ENCODE peak calls at places on chromosomes 1 and 21, in eight cellular contexts. One of them, this sample, is unnamed. For H4K20me1, the result is how much of the 10 kb centered on the place peaks cover.

GRCh38 chr21:35428927-35429326 is 379.8 kb upstream of the RUNX1 start:
- DNase-seq in H9: no peak
- DNase-seq in hepatocyte: no peak
- DNase-seq in fibroblast of lung: no peak
- DNase-seq in HCT116: no peak
- DNase-seq in PC-3: no peak
- DNase-seq in PC-9: no peak
- DNase-seq in astrocyte: no peak
- DNase-seq in this sample: no peak

GRCh38 chr1:71224958-71225357 is 144.1 kb upstream of the ZRANB2 start:
- DNase-seq in H9: no peak
- DNase-seq in hepatocyte: no peak
- DNase-seq in PC-3: no peak
- DNase-seq in HCT116: no peak
- DNase-seq in astrocyte: no peak
- DNase-seq in PC-9: no peak
- DNase-seq in fibroblast of lung: no peak
- DNase-seq in this sample: no peak

GRCh38 chr1:25590096-25590824 is 26.3 kb upstream of the MAN1C1 start:
- DNase-seq in PC-9: no peak
- DNase-seq in fibroblast of lung: no peak
- DNase-seq in astrocyte: no peak
- DNase-seq in H9: no peak
- DNase-seq in hepatocyte: peak
- DNase-seq in PC-3: no peak
- DNase-seq in HCT116: no peak
- DNase-seq in this sample: peak

GRCh38 chr1:204457665-204458064 is 36.9 kb downstream of the PIK3C2B start:
- DNase-seq in astrocyte: no peak
- DNase-seq in H9: no peak
- DNase-seq in PC-3: no peak
- DNase-seq in PC-9: no peak
- DNase-seq in HCT116: no peak
- DNase-seq in fibroblast of lung: no peak
- DNase-seq in hepatocyte: no peak
- DNase-seq in this sample: no peak

GRCh38 chr1:54510715-54511270 is 37.2 kb upstream of the ACOT11 start:
- DNase-seq in fibroblast of lung: no peak
- DNase-seq in PC-3: no peak
- DNase-seq in H9: no peak
- DNase-seq in HCT116: no peak
- DNase-seq in hepatocyte: no peak
- DNase-seq in PC-9: no peak
- DNase-seq in astrocyte: no peak
- DNase-seq in this sample: peak

GRCh38 chr1:78699813-78700212 is 50.2 kb downstream of the IFI44 start:
- DNase-seq in PC-3: no peak
- DNase-seq in astrocyte: no peak
- DNase-seq in PC-9: no peak
- DNase-seq in fibroblast of lung: no peak
- DNase-seq in H9: no peak
- DNase-seq in HCT116: no peak
- DNase-seq in hepatocyte: no peak
- DNase-seq in this sample: no peak

GRCh38 chr1:10734900-10735602 is 61.4 kb downstream of the CASZ1 start:
- DNase-seq in PC-9: no peak
- DNase-seq in astrocyte: no peak
- DNase-seq in HCT116: no peak
- DNase-seq in H9: no peak
- DNase-seq in fibroblast of lung: no peak
- DNase-seq in hepatocyte: no peak
- DNase-seq in PC-3: no peak
- DNase-seq in this sample: no peak

GRCh38 chr1:40039245-40039756 is 1.2 kb upstream of the CAP1 start:
- DNase-seq in PC-3: peak
- DNase-seq in fibroblast of lung: no peak
- DNase-seq in PC-9: no peak
- DNase-seq in HCT116: no peak
- DNase-seq in astrocyte: no peak
- DNase-seq in hepatocyte: no peak
- DNase-seq in H9: no peak
- DNase-seq in this sample: no peak

GRCh38 chr1:23809751-23810171 is 9.2 kb upstream of the GALE start:
- DNase-seq in H9: peak
- DNase-seq in PC-3: peak
- DNase-seq in PC-9: peak
- DNase-seq in astrocyte: peak
- DNase-seq in fibroblast of lung: peak
- DNase-seq in hepatocyte: peak
- DNase-seq in HCT116: peak
- DNase-seq in this sample: peak

GRCh38 chr1:8211620-8212442 is 106.1 kb upstream of the SLC45A1 start:
- DNase-seq in fibroblast of lung: peak
- DNase-seq in HCT116: peak
- DNase-seq in PC-3: peak
- DNase-seq in astrocyte: peak
- DNase-seq in PC-9: peak
- DNase-seq in hepatocyte: peak
- DNase-seq in H9: no peak
- DNase-seq in this sample: peak

GRCh38 chr1:88145752-88146151 is 538.3 kb upstream of the PKN2 start:
- DNase-seq in PC-9: no peak
- DNase-seq in fibroblast of lung: no peak
- DNase-seq in hepatocyte: peak
- DNase-seq in H9: no peak
- DNase-seq in astrocyte: no peak
- DNase-seq in PC-3: peak
- DNase-seq in HCT116: no peak
- DNase-seq in this sample: no peak

GRCh38 chr1:42380617-42381423 is at the start of gene RIMKLA:
- DNase-seq in astrocyte: no peak
- DNase-seq in H9: peak
- DNase-seq in fibroblast of lung: peak
- DNase-seq in HCT116: no peak
- DNase-seq in PC-3: peak
- DNase-seq in PC-9: peak
- DNase-seq in hepatocyte: peak
- DNase-seq in this sample: peak

GRCh38 chr1:247409869-247410544 is 6.0 kb upstream of the NLRP3 start:
- DNase-seq in H9: no peak
- DNase-seq in fibroblast of lung: no peak
- DNase-seq in HCT116: no peak
- DNase-seq in PC-3: no peak
- DNase-seq in astrocyte: no peak
- DNase-seq in hepatocyte: no peak
- DNase-seq in PC-9: no peak
- DNase-seq in this sample: no peak

GRCh38 chr1:91092503-91092902 is 70.7 kb upstream of the ZNF644 start:
- DNase-seq in PC-3: peak
- DNase-seq in hepatocyte: no peak
- DNase-seq in astrocyte: peak
- DNase-seq in H9: no peak
- DNase-seq in fibroblast of lung: peak
- DNase-seq in PC-9: no peak
- DNase-seq in HCT116: no peak
- DNase-seq in this sample: no peak

GRCh38 chr1:65247419-65248359 is 61.7 kb upstream of the DNAJC6 start:
- DNase-seq in H9: no peak
- DNase-seq in hepatocyte: peak
- DNase-seq in astrocyte: peak
- DNase-seq in fibroblast of lung: peak
- DNase-seq in HCT116: no peak
- DNase-seq in PC-9: peak
- DNase-seq in PC-3: peak
- DNase-seq in this sample: peak

GRCh38 chr1:167483790-167484189 is 34.5 kb downstream of the CD247 start:
- DNase-seq in HCT116: no peak
- DNase-seq in hepatocyte: no peak
- DNase-seq in fibroblast of lung: no peak
- DNase-seq in H9: no peak
- DNase-seq in astrocyte: no peak
- DNase-seq in PC-3: no peak
- DNase-seq in PC-9: no peak
- DNase-seq in this sample: no peak

GRCh38 chr21:42455196-42455595 is 40.8 kb downstream of the RSPH1 start:
- DNase-seq in PC-3: no peak
- DNase-seq in H9: no peak
- DNase-seq in HCT116: no peak
- DNase-seq in hepatocyte: no peak
- DNase-seq in PC-9: no peak
- DNase-seq in fibroblast of lung: no peak
- DNase-seq in astrocyte: no peak
- DNase-seq in this sample: no peak

GRCh38 chr1:94125551-94126514 is 4.9 kb upstream of the ABCA4 start:
- DNase-seq in fibroblast of lung: no peak
- DNase-seq in astrocyte: no peak
- DNase-seq in HCT116: no peak
- DNase-seq in H9: peak
- DNase-seq in hepatocyte: peak
- DNase-seq in PC-9: no peak
- DNase-seq in PC-3: no peak
- DNase-seq in this sample: no peak

GRCh38 chr1:161738627-161739287 is 10.8 kb upstream of the DUSP12 start:
- DNase-seq in PC-9: peak
- DNase-seq in PC-3: peak
- DNase-seq in HCT116: peak
- DNase-seq in astrocyte: peak
- DNase-seq in H9: peak
- DNase-seq in fibroblast of lung: peak
- DNase-seq in hepatocyte: peak
- DNase-seq in this sample: peak

DNA sequence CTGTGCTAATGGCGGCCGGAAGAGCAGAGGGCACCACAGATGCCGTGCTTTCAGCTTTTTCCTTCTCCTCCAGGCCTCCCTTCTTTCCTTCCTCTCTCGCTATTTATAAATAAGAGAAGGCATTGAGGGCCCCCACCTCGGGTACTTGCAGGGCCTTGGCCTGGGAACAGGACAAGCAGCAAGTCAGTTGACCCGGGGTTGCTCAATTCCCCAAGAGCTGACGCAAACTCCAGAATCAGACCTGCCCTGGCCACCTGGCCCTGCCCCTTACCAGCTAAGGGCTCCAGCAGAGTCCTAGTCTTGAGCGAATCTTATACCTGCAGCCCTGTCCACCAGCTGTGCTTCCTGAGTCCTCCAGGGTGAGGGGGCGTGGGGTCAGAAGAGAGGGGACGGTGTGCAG is 13.5 kb downstream of the TNFRSF1B start:
- DNase-seq in hepatocyte: peak
- DNase-seq in fibroblast of lung: no peak
- DNase-seq in astrocyte: no peak
- DNase-seq in H9: no peak
- DNase-seq in PC-9: no peak
- DNase-seq in PC-3: no peak
- DNase-seq in HCT116: no peak
- DNase-seq in this sample: no peak
- H3K27ac ChIP-seq in hepatocyte: peak
- H3K27ac ChIP-seq in fibroblast of lung: no peak
- H3K27ac ChIP-seq in astrocyte: no peak
- H3K27ac ChIP-seq in H9: no peak
- H3K27ac ChIP-seq in PC-9: no peak
- H3K27ac ChIP-seq in PC-3: no peak
- H3K27ac ChIP-seq in HCT116: no peak
- H3K27ac ChIP-seq in this sample: no peak

GRCh38 chr1:92486251-92487077 is at the start of gene GFI1:
- DNase-seq in fibroblast of lung: no peak
- DNase-seq in PC-3: no peak
- DNase-seq in PC-9: no peak
- DNase-seq in hepatocyte: peak
- DNase-seq in astrocyte: no peak
- DNase-seq in H9: peak
- DNase-seq in HCT116: no peak
- DNase-seq in this sample: peak

GRCh38 chr1:92483442-92484170 is 3.1 kb downstream of the GFI1 start:
- DNase-seq in PC-3: peak
- DNase-seq in astrocyte: no peak
- DNase-seq in PC-9: peak
- DNase-seq in HCT116: no peak
- DNase-seq in hepatocyte: peak
- DNase-seq in fibroblast of lung: no peak
- DNase-seq in H9: peak
- DNase-seq in this sample: peak

GRCh38 chr1:92485374-92486250 is 1.1 kb downstream of the GFI1 start:
- DNase-seq in PC-9: peak
- DNase-seq in PC-3: no peak
- DNase-seq in hepatocyte: peak
- DNase-seq in astrocyte: no peak
- DNase-seq in HCT116: peak
- DNase-seq in fibroblast of lung: no peak
- DNase-seq in H9: peak
- DNase-seq in this sample: peak

GRCh38 chr1:92484171-92484471 is 2.6 kb downstream of the GFI1 start:
- DNase-seq in H9: no peak
- DNase-seq in HCT116: no peak
- DNase-seq in PC-9: no peak
- DNase-seq in fibroblast of lung: no peak
- DNase-seq in astrocyte: no peak
- DNase-seq in hepatocyte: no peak
- DNase-seq in PC-3: no peak
- DNase-seq in this sample: peak

GRCh38 chr1:92484472-92485373 is 2.0 kb downstream of the GFI1 start:
- DNase-seq in PC-9: peak
- DNase-seq in hepatocyte: peak
- DNase-seq in astrocyte: no peak
- DNase-seq in PC-3: peak
- DNase-seq in HCT116: no peak
- DNase-seq in fibroblast of lung: no peak
- DNase-seq in H9: peak
- DNase-seq in this sample: peak
- TF ChIP-seq CTCF in PC-9: no peak
- TF ChIP-seq CTCF in hepatocyte: peak
- TF ChIP-seq CTCF in astrocyte: no peak
- TF ChIP-seq CTCF in PC-3: no peak
- TF ChIP-seq CTCF in HCT116: peak
- TF ChIP-seq CTCF in fibroblast of lung: no peak
- TF ChIP-seq CTCF in H9: peak
- TF ChIP-seq CTCF in this sample: no peak

DNA sequence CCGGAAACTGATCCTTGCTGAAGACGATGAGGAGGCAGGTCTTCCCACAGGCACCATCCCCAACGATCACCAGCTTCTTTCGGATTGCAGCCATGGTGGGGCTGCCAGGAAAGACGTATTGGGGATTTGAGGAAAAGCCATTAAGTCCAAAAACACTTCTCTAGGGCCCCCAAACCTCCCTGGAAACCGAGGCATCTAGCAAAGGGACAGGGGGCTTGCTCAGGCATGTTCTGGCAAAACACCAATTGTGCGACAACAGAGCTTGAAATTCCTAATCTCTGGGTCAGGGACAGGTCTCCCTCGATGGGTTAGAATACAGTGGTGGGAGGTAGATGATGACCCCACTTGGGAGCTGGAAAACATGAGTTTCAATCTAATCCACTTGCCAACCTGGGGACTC is 3.2 kb downstream of the RHOC start:
- DNase-seq in hepatocyte: no peak
- DNase-seq in astrocyte: no peak
- DNase-seq in H9: no peak
- DNase-seq in PC-3: no peak
- DNase-seq in PC-9: no peak
- DNase-seq in fibroblast of lung: no peak
- DNase-seq in HCT116: no peak
- DNase-seq in this sample: peak
- H4K20me1 ChIP-seq in hepatocyte: under half
- H4K20me1 ChIP-seq in astrocyte: under half
- H4K20me1 ChIP-seq in H9: under half
- H4K20me1 ChIP-seq in PC-3: under half
- H4K20me1 ChIP-seq in PC-9: under half
- H4K20me1 ChIP-seq in fibroblast of lung: under half
- H4K20me1 ChIP-seq in HCT116: under half
- H4K20me1 ChIP-seq in this sample: half or more

GRCh38 chr1:27147842-27148518 is 6.9 kb downstream of the SLC9A1 start:
- DNase-seq in H9: no peak
- DNase-seq in hepatocyte: no peak
- DNase-seq in fibroblast of lung: no peak
- DNase-seq in PC-9: no peak
- DNase-seq in PC-3: no peak
- DNase-seq in astrocyte: no peak
- DNase-seq in HCT116: no peak
- DNase-seq in this sample: no peak
- H3K27ac ChIP-seq in H9: no peak
- H3K27ac ChIP-seq in hepatocyte: no peak
- H3K27ac ChIP-seq in fibroblast of lung: no peak
- H3K27ac ChIP-seq in PC-9: no peak
- H3K27ac ChIP-seq in PC-3: no peak
- H3K27ac ChIP-seq in astrocyte: no peak
- H3K27ac ChIP-seq in HCT116: no peak
- H3K27ac ChIP-seq in this sample: no peak